ENCODE peak calls at places on chromosomes 11 and 22, in seven cellular contexts. X is fibroblast of lung, C is HAP-1, T is AG04450, W is astrocyte of the cerebellum, E is bronchial epithelial cell, J is psoas muscle. P is an unnamed sample.

GRCh38 chr11:59923813-59924212 is 14.4 kb upstream of the OOSP1 start:
- DNase-seq in E (no peak), T (no peak), X (no peak), W (no peak), J (no peak), C (peak), P (no peak)

GRCh38 chr11:77732143-77732542 is 88.4 kb downstream of the RSF1 start:
- DNase-seq in J (no peak), T (no peak), W (no peak), E (no peak), C (no peak), X (no peak), P (no peak)

GRCh38 chr11:73859671-73860070 is 17.0 kb downstream of the COA4 start:
- DNase-seq in W (no peak), E (no peak), X (peak), C (no peak), T (no peak), J (no peak), P (no peak)

GRCh38 chr11:107139396-107139795 is 121.1 kb upstream of the GUCY1A2 start:
- DNase-seq in C (no peak), T (no peak), J (no peak), W (no peak), X (no peak), E (no peak), P (no peak)

GRCh38 chr11:95149659-95150294 is 60.1 kb downstream of the ENDOD1 start:
- DNase-seq in T (no peak), W (no peak), X (peak), E (peak), J (peak), C (peak), P (no peak)

GRCh38 chr11:29962243-29962642 is 54.6 kb downstream of the KCNA4 start:
- DNase-seq in W (no peak), E (peak), J (no peak), X (no peak), T (no peak), C (peak), P (no peak)

GRCh38 chr11:16280256-16280682 is 76.1 kb downstream of the SOX6 start:
- DNase-seq in X (peak), E (peak), J (peak), C (peak), T (no peak), W (no peak), P (no peak)

GRCh38 chr22:38273135-38273761 is 438 bp upstream of the TMEM184B start:
- DNase-seq in E (no peak), C (no peak), T (no peak), J (no peak), W (no peak), X (peak), P (no peak)

GRCh38 chr11:103537904-103538502 is 428.8 kb downstream of the DYNC2H1 start:
- DNase-seq in C (peak), J (no peak), W (no peak), X (no peak), T (no peak), E (peak), P (no peak)

GRCh38 chr11:126334665-126335462 is 20.6 kb upstream of the ST3GAL4 start:
- DNase-seq in W (no peak), E (no peak), X (peak), J (no peak), C (no peak), T (no peak), P (no peak)

GRCh38 chr22:43186272-43187170 is at the start of gene TTLL12:
- DNase-seq in W (no peak), C (peak), X (peak), T (no peak), J (peak), E (no peak), P (no peak)

GRCh38 chr22:21940521-21940920 is 12.1 kb downstream of the PPM1F start:
- DNase-seq in T (no peak), J (no peak), X (no peak), C (no peak), W (no peak), E (no peak), P (peak)

GRCh38 chr22:21942407-21942895 is 10.2 kb downstream of the PPM1F start:
- DNase-seq in W (peak), C (no peak), J (peak), T (peak), X (peak), E (peak), P (peak)

GRCh38 chr22:21943571-21944448 is 8.8 kb downstream of the PPM1F start:
- DNase-seq in T (no peak), W (no peak), C (no peak), E (no peak), J (no peak), X (no peak), P (no peak)

GRCh38 chr22:21941921-21942320 is 10.7 kb downstream of the PPM1F start:
- DNase-seq in C (no peak), E (no peak), X (no peak), T (no peak), W (no peak), J (no peak), P (no peak)

GRCh38 chr22:21942939-21943338 is 9.7 kb downstream of the PPM1F start:
- DNase-seq in E (no peak), W (no peak), C (no peak), J (no peak), X (no peak), T (no peak), P (no peak)
- H3K4me3 ChIP-seq in E (no peak), W (no peak), C (no peak), J (no peak), X (no peak), T (no peak), P (no peak)

GRCh38 chr11:112620621-112621394 is 340.4 kb upstream of the NCAM1 start:
- DNase-seq in J (no peak), T (no peak), E (peak), C (no peak), X (peak), W (no peak), P (no peak)

GRCh38 chr11:112616292-112617088 is 344.7 kb upstream of the NCAM1 start:
- DNase-seq in W (no peak), T (no peak), J (no peak), X (no peak), E (no peak), C (no peak), P (no peak)

GRCh38 chr11:112617089-112617407 is 344.2 kb upstream of the NCAM1 start:
- DNase-seq in T (no peak), W (no peak), X (no peak), C (no peak), J (no peak), E (no peak), P (no peak)

GRCh38 chr11:112619106-112619505 is 342.1 kb upstream of the NCAM1 start:
- DNase-seq in W (no peak), E (no peak), C (no peak), J (no peak), T (no peak), X (no peak), P (no peak)

GRCh38 chr11:112617977-112618829 is 343.0 kb upstream of the NCAM1 start:
- DNase-seq in C (no peak), E (no peak), T (no peak), W (no peak), J (no peak), X (no peak), P (no peak)
- H3K4me3 ChIP-seq in C (no peak), E (no peak), T (no peak), W (no peak), J (no peak), X (no peak), P (no peak)

GRCh38 chr22:31082606-31083376 is 1.7 kb downstream of the SMTN start:
- DNase-seq in X (peak), T (no peak), E (peak), C (peak), J (peak), W (no peak), P (no peak)
- H3K4me3 ChIP-seq in X (peak), T (peak), E (peak), C (no peak), J (peak), W (peak), P (peak)

GRCh38 chr11:72739240-72740059 is 12.8 kb downstream of the ARAP1 start:
- DNase-seq in X (no peak), C (no peak), E (no peak), W (no peak), T (no peak), J (peak), P (no peak)
- H3K4me3 ChIP-seq in X (no peak), C (no peak), E (no peak), W (no peak), T (no peak), J (no peak), P (no peak)

GRCh38 chr11:113971506-113972195 is 3.3 kb upstream of the HTR3A start:
- DNase-seq in E (no peak), W (no peak), C (no peak), X (no peak), J (no peak), T (no peak), P (no peak)

GRCh38 chr11:113977071-113977490 is 2.2 kb downstream of the HTR3A start:
- DNase-seq in E (no peak), J (no peak), C (no peak), X (no peak), T (no peak), W (no peak), P (no peak)

GRCh38 chr11:113979427-113979826 is 4.5 kb downstream of the HTR3A start:
- DNase-seq in E (no peak), C (no peak), W (no peak), J (no peak), X (no peak), T (no peak), P (no peak)

GRCh38 chr11:113977701-113978100 is 2.8 kb downstream of the HTR3A start:
- DNase-seq in J (no peak), X (no peak), W (no peak), E (no peak), T (no peak), C (no peak), P (no peak)

GRCh38 chr11:113974741-113975470 is at the start of gene HTR3A:
- DNase-seq in X (no peak), J (peak), E (peak), W (no peak), T (no peak), C (peak), P (no peak)
- H3K4me3 ChIP-seq in X (no peak), J (no peak), E (no peak), W (no peak), T (no peak), C (no peak), P (no peak)

GRCh38 chr11:68012044-68012842 is 2.1 kb downstream of the ALDH3B1 start:
- DNase-seq in T (no peak), X (no peak), J (no peak), W (no peak), E (no peak), C (no peak), P (no peak)

GRCh38 chr11:68010058-68011041 is at the start of gene ALDH3B1:
- DNase-seq in W (no peak), T (no peak), E (no peak), X (peak), C (peak), J (peak), P (peak)

GRCh38 chr11:68009391-68010000 is 631 bp upstream of the ALDH3B1 start:
- DNase-seq in X (peak), C (no peak), J (no peak), W (no peak), T (no peak), E (no peak), P (no peak)

GRCh38 chr11:68012843-68013610 is 2.9 kb downstream of the ALDH3B1 start:
- DNase-seq in E (peak), W (peak), X (peak), C (peak), T (peak), J (no peak), P (peak)

DNA sequence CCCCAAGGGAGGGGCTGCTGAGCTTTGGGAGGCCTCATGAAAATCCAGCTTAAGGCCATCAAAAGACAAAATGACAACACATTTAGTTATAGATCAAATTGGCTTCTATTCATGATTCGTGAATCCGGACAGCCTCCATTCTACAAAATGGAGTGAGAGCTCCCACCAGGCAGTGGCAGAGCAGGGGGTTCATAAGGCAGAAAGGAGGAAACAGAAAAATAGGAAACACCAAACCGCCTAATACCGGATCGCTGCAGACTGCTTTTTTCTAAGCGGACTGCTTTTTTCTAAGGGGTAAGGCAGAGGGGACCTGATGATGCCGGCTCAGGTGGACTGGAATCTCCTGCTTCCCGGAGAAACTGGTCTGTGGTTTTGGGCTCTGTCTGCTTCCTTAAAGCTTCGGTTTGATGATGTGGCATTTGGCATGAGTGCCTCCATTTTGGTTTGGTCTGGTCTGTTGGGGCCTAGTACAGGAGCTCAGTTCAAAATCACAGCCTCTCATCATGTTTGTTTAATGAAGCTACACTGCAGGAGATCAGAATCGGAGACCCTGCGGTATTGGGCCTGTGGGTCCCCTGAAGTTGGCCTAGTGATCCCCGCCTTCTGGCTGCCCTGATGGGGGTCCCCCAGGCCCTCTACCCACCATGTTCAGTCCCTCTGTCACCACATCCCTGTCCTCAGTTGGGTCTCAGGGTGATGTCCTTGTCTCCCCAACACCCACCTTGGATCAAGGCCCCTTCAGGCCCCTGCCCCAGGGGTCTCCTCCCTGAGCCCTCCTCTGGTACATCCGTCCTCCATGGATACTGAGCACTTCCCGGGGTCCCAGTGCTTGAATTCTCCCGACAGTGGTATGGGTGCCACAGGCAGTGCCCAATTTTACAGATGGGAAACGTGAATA is 1.2 kb downstream of the ALDH3B1 start:
- DNase-seq in J (no peak), E (no peak), X (peak), C (no peak), W (no peak), T (no peak), P (no peak)
- H3K4me3 ChIP-seq in J (peak), E (no peak), X (peak), C (no peak), W (no peak), T (peak), P (peak)

GRCh38 chr22:35896306-35896705 is 132.3 kb downstream of the RBFOX2 start:
- DNase-seq in E (peak), C (no peak), T (no peak), J (no peak), W (no peak), X (no peak), P (no peak)

GRCh38 chr22:35892192-35892591 is 136.4 kb downstream of the RBFOX2 start:
- DNase-seq in T (peak), X (peak), C (no peak), J (no peak), W (peak), E (peak), P (no peak)

GRCh38 chr22:35894937-35895708 is 133.5 kb downstream of the RBFOX2 start:
- DNase-seq in T (peak), W (no peak), C (peak), X (peak), J (no peak), E (peak), P (peak)

GRCh38 chr22:35893698-35894097 is 134.9 kb downstream of the RBFOX2 start:
- DNase-seq in E (no peak), X (no peak), W (no peak), C (no peak), T (no peak), J (no peak), P (no peak)

GRCh38 chr22:35894464-35894878 is 134.2 kb downstream of the RBFOX2 start:
- DNase-seq in J (no peak), C (no peak), W (no peak), X (no peak), T (no peak), E (no peak), P (no peak)
- H3K4me3 ChIP-seq in J (peak), C (no peak), W (no peak), X (peak), T (no peak), E (peak), P (peak)

P was measured in skeletal muscle cell.